ENCODE peak calls at places on chromosomes 7 and 10, in four cellular contexts. X is body of pancreas, G is cardiac muscle cell, E is kidney. I is an unnamed sample.

GRCh38 chr7:131624536-131624935 is 68.1 kb upstream of the PODXL start:
- DNase-seq in G (no peak), X (no peak), E (no peak), I (peak; percentile 45)

GRCh38 chr7:134515569-134516468 is 11.5 kb upstream of the AKR1B10 start:
- DNase-seq in E (no peak), G (no peak), X (no peak), I (peak; percentile 13)

GRCh38 chr7:75739796-75740672 is 1.3 kb upstream of the HIP1 start:
- DNase-seq in G (no peak), X (no peak), E (no peak), I (no peak)

GRCh38 chr10:57338823-57339558 is 928.7 kb downstream of the IPMK start:
- DNase-seq in E (peak; percentile 6), G (peak; percentile 48), X (peak; percentile 31), I (peak; percentile 39)

GRCh38 chr10:121332829-121333765 is 265.1 kb downstream of the FGFR2 start:
- DNase-seq in G (no peak), E (no peak), X (no peak), I (no peak)

GRCh38 chr10:8721641-8722040 is 667.2 kb downstream of the GATA3 start:
- DNase-seq in G (no peak), E (no peak), X (no peak), I (no peak)

GRCh38 chr10:52318136-52318810 is 4.2 kb downstream of the DKK1 start:
- DNase-seq in G (no peak), E (no peak), X (no peak), I (no peak)

GRCh38 chr10:120742373-120742772 is 108.8 kb upstream of the WDR11 start:
- DNase-seq in E (no peak), G (no peak), X (no peak), I (no peak)

GRCh38 chr10:86758231-86759072 is 2.0 kb downstream of the BMPR1A start:
- DNase-seq in E (no peak), G (no peak), X (no peak), I (no peak)

GRCh38 chr7:25805027-25805687 is 346.8 kb upstream of the NFE2L3 start:
- DNase-seq in G (no peak), E (no peak), X (peak; percentile 30), I (no peak)

GRCh38 chr10:89531359-89531758 is 4.0 kb downstream of the SLC16A12 start:
- DNase-seq in E (no peak), X (no peak), G (no peak), I (no peak)

GRCh38 chr10:132836832-132837540 is 51.0 kb upstream of the NKX6-2 start:
- DNase-seq in G (peak; percentile 74), X (peak; percentile 13), E (peak; percentile 79), I (peak; percentile 65)

GRCh38 chr10:72084094-72084459 is 4.3 kb downstream of the SPOCK2 start:
- DNase-seq in E (no peak), X (no peak), G (no peak), I (no peak)

DNA sequence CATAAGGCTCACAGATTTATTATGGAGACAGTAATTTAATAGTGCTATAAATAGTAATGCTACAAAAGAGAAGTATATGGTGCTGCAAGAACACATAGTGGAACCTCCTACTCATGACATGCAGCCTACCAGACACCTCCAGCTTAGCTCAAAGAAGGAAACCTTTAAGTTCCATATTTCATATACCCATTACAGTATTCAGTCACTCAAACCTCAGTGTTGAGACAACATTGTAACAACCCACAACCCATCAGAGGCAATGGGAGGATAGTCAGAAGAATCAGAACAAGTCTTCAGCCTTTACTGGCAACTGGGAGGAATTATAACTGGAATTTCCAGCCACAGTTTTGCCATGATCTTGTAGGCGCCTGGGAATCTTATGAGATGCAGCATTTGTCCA is 186.3 kb upstream of the VSTM2A start:
- DNase-seq in E (no peak), G (no peak), X (no peak), I (no peak)
- H3K9me3 ChIP-seq in E (no peaks in the 10 kb centered on the region), G (no peaks in the 10 kb centered on the region), X (no peaks in the 10 kb centered on the region), I (no peaks in the 10 kb centered on the region)

GRCh38 chr7:100895956-100896742 is 461 bp upstream of the ACHE start:
- DNase-seq in G (peak; percentile 39), E (peak; percentile 78), X (peak; percentile 73), I (peak; percentile 31)
- H3K4me3 ChIP-seq in G (peak overlapping the region; percentile 62), E (peak overlapping the region; percentile 47), X (no peak overlapping the region), I (no peak overlapping the region)

GRCh38 chr10:82267014-82267413 is 392.0 kb downstream of the NRG3 start:
- DNase-seq in X (no peak), E (no peak), G (no peak), I (no peak)

GRCh38 chr10:82267960-82268359 is 393.0 kb downstream of the NRG3 start:
- DNase-seq in X (no peak), E (no peak), G (no peak), I (no peak)

GRCh38 chr10:82267465-82267864 is 392.5 kb downstream of the NRG3 start:
- DNase-seq in G (no peak), E (no peak), X (no peak), I (no peak)

DNA sequence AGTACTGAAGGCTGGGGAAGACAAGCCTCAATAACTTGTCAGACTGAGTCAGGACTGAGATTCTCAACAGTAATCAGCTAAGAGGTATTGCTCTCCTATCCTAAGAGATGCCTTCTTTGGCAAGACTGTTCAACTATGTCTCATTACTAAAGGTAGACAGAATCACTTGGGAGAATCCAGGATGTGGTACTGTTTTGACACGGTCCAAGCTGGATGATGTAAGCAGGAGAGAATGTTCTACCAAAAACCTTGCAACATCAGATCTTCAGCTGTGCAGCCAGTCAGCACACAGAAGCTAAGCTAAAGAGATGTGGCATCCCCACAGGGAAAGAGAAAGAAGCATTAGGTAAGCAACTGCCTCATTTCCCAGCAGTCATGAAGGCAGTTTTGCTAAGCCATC is 391.4 kb downstream of the NRG3 start:
- DNase-seq in G (no peak), X (no peak), E (no peak), I (no peak)
- H3K9me3 ChIP-seq in G (no peaks in the 10 kb centered on the region), X (no peaks in the 10 kb centered on the region), E (no peaks in the 10 kb centered on the region), I (no peaks in the 10 kb centered on the region)

DNA sequence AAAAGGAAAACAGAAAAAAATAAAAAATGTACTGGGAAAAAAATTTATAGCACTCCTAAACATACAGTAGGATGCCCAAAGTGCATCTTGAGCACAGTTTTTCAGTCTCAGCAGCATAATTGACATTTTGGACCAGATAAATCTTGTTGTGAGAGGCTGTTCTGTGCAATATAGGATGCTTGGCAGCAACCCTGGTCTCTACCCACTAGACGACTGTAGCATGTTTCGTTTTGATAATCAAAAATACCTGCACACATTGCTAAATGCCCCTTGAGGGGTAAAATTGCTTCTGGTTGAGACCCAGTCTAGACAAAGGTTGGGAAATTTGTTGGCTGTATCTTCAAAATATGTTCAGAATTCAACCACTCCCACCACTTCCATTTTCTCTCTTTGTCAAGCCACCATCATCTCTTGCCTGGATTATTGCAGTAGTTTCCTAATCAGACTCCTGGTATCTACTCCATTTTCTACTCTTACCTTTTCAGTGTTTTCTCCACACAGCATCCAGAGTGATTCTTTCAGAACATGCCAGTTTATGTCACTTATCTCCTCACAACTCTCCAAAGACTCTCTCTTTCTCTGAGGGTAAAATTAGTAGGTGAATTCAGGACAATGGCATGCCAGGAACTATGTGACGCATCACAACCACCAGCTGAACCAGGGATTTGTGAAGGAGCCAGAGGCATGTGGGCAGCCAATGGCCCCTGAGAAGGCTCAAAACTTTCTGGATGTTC is 91.4 kb downstream of the GPR85 start:
- DNase-seq in G (peak; percentile 10), E (no peak), X (no peak), I (peak; percentile 46)
- H3K4me3 ChIP-seq in G (no peak overlapping the region), E (no peak overlapping the region), X (no peak overlapping the region), I (peak overlapping the region; percentile 8)

DNA sequence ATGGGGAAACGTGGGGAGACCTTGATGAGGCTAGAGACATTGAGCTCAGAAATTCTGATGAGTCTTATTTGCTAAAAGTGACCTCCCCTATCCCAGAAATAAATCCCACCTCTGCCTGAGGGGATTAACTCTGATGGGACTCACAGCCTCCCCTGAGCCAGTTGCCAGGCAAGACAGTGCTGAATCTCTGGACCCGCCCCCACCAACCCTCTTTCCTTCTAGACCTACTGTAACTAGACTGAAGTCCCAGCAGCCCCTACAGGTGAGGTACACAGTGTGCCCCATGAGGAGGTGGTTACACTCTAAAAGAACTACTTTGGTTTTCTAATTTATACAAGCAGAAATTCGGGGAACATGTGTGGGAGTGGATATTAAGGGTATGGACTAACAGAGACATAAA is 42.9 kb downstream of the PTPRE start:
- DNase-seq in E (no peak), X (no peak), G (no peak), I (no peak)
- H3K9me3 ChIP-seq in E (no peaks in the 10 kb centered on the region), X (no peaks in the 10 kb centered on the region), G (no peaks in the 10 kb centered on the region), I (no peaks in the 10 kb centered on the region)

GRCh38 chr10:32346134-32346550 is 816 bp downstream of the EPC1 start:
- DNase-seq in G (peak; percentile 96), X (peak; percentile 97), E (peak; percentile 99), I (peak; percentile 97)

GRCh38 chr10:32338262-32338661 is 8.7 kb downstream of the EPC1 start:
- DNase-seq in X (no peak), E (no peak), G (no peak), I (no peak)

GRCh38 chr10:32341596-32341995 is 5.4 kb downstream of the EPC1 start:
- DNase-seq in E (no peak), X (no peak), G (no peak), I (no peak)

GRCh38 chr10:32337343-32337742 is 9.6 kb downstream of the EPC1 start:
- DNase-seq in G (peak; percentile 14), X (no peak), E (no peak), I (no peak)

GRCh38 chr10:32340596-32341180 is 6.3 kb downstream of the EPC1 start:
- DNase-seq in G (no peak), X (no peak), E (no peak), I (no peak)
- H3K4me3 ChIP-seq in G (no peak overlapping the region), X (no peak overlapping the region), E (no peak overlapping the region), I (no peak overlapping the region)

GRCh38 chr7:41659539-41659938 is 43.4 kb downstream of the INHBA start:
- DNase-seq in E (no peak), G (no peak), X (no peak), I (no peak)

GRCh38 chr7:41652265-41652664 is 50.6 kb downstream of the INHBA start:
- DNase-seq in G (no peak), X (no peak), E (no peak), I (no peak)

GRCh38 chr7:41656357-41656756 is 46.5 kb downstream of the INHBA start:
- DNase-seq in G (no peak), X (no peak), E (no peak), I (no peak)

DNA sequence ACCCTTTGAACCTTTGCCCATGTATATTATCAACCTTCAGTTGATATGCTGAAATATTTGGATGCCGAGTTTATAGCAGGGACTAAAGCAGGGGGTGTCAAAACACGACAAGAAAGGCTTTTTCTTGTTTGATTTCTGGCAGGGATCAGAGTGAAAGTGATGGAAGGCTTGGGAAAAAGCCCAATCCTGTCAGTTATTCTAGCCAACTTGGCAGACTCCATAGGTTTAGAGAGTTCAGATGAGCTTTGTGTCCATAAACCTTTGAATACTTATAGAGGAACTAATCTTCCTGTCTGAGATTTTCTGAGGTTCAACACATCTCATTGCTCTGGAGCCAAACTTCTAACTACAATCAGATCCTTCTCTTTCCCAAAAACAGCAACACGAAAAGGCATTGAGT is 47.4 kb downstream of the INHBA start:
- DNase-seq in E (no peak), X (no peak), G (no peak), I (no peak)
- H3K9me3 ChIP-seq in E (no peaks in the 10 kb centered on the region), X (no peaks in the 10 kb centered on the region), G (no peaks in the 10 kb centered on the region), I (no peaks in the 10 kb centered on the region)

I was measured in SJCRH30.